ENCODE peak calls at places on chromosomes 4 and X, in six cellular contexts. One of them, this sample, is unnamed.

GRCh38 chr4:48504352-48504751 is 14.3 kb downstream of the ZAR1 start:
- DNase-seq in K562: no peak
- DNase-seq in SK-N-SH: no peak
- DNase-seq in neural progenitor cell: no peak
- DNase-seq in HepG2: peak; percentile 3
- DNase-seq in GM23248: no peak
- DNase-seq in this sample: no peak

GRCh38 chrX:19883878-19884277 is 3.5 kb downstream of the SH3KBP1 start:
- DNase-seq in K562: no peak
- DNase-seq in neural progenitor cell: no peak
- DNase-seq in SK-N-SH: no peak
- DNase-seq in HepG2: no peak
- DNase-seq in GM23248: no peak
- DNase-seq in this sample: peak; percentile 61

GRCh38 chrX:39653656-39654055 is 444.1 kb downstream of the BCOR start:
- DNase-seq in neural progenitor cell: peak; percentile 75
- DNase-seq in GM23248: no peak
- DNase-seq in SK-N-SH: no peak
- DNase-seq in K562: no peak
- DNase-seq in HepG2: no peak
- DNase-seq in this sample: no peak

GRCh38 chrX:107119281-107119680 is 659 bp upstream of the RBM41 start:
- DNase-seq in SK-N-SH: no peak
- DNase-seq in neural progenitor cell: no peak
- DNase-seq in GM23248: peak; percentile 46
- DNase-seq in HepG2: no peak
- DNase-seq in K562: no peak
- DNase-seq in this sample: no peak

GRCh38 chrX:115894087-115894486 is 276.5 kb upstream of the AGTR2 start:
- DNase-seq in neural progenitor cell: peak; percentile 13
- DNase-seq in SK-N-SH: peak; percentile 62
- DNase-seq in K562: no peak
- DNase-seq in HepG2: peak; percentile 63
- DNase-seq in GM23248: no peak
- DNase-seq in this sample: peak; percentile 91

GRCh38 chrX:100296183-100296753 is 113.8 kb downstream of the PCDH19 start:
- DNase-seq in neural progenitor cell: peak; percentile 68
- DNase-seq in GM23248: no peak
- DNase-seq in K562: no peak
- DNase-seq in HepG2: no peak
- DNase-seq in SK-N-SH: no peak
- DNase-seq in this sample: no peak

GRCh38 chr4:86816463-86817107 is 32.6 kb downstream of the SLC10A6 start:
- DNase-seq in GM23248: peak; percentile 56
- DNase-seq in HepG2: no peak
- DNase-seq in SK-N-SH: peak; percentile 21
- DNase-seq in K562: no peak
- DNase-seq in neural progenitor cell: no peak
- DNase-seq in this sample: no peak

GRCh38 chrX:30643313-30643821 is 9.9 kb upstream of the GK start:
- DNase-seq in SK-N-SH: no peak
- DNase-seq in HepG2: peak; percentile 87
- DNase-seq in GM23248: peak; percentile 74
- DNase-seq in neural progenitor cell: no peak
- DNase-seq in K562: no peak
- DNase-seq in this sample: no peak

GRCh38 chr4:40838742-40839141 is 89.0 kb downstream of the NSUN7 start:
- DNase-seq in K562: no peak
- DNase-seq in GM23248: peak; percentile 16
- DNase-seq in SK-N-SH: no peak
- DNase-seq in HepG2: no peak
- DNase-seq in neural progenitor cell: no peak
- DNase-seq in this sample: peak; percentile 47

GRCh38 chrX:10833299-10834169 is 213.1 kb upstream of the MID1 start:
- DNase-seq in SK-N-SH: no peak
- DNase-seq in GM23248: peak; percentile 61
- DNase-seq in K562: no peak
- DNase-seq in HepG2: peak; percentile 10
- DNase-seq in neural progenitor cell: peak; percentile 55
- DNase-seq in this sample: no peak

GRCh38 chr4:76539979-76540378 is 105.0 kb downstream of the SHROOM3 start:
- DNase-seq in K562: no peak
- DNase-seq in neural progenitor cell: no peak
- DNase-seq in GM23248: peak; percentile 69
- DNase-seq in HepG2: no peak
- DNase-seq in SK-N-SH: no peak
- DNase-seq in this sample: no peak

GRCh38 chrX:49155243-49155899 is 7.2 kb upstream of the MAGIX start:
- DNase-seq in K562: peak; percentile 63
- DNase-seq in neural progenitor cell: peak; percentile 87
- DNase-seq in HepG2: no peak
- DNase-seq in SK-N-SH: no peak
- DNase-seq in GM23248: peak; percentile 79
- DNase-seq in this sample: peak; percentile 85

GRCh38 chr4:112509243-112510190 is 6.5 kb downstream of the NEUROG2 start:
- DNase-seq in HepG2: no peak
- DNase-seq in SK-N-SH: peak; percentile 49
- DNase-seq in neural progenitor cell: peak; percentile 73
- DNase-seq in K562: no peak
- DNase-seq in GM23248: peak; percentile 59
- DNase-seq in this sample: peak; percentile 10

GRCh38 chr4:31328921-31329320 is 608.8 kb downstream of the PCDH7 start:
- DNase-seq in K562: no peak
- DNase-seq in GM23248: no peak
- DNase-seq in SK-N-SH: no peak
- DNase-seq in neural progenitor cell: no peak
- DNase-seq in HepG2: no peak
- DNase-seq in this sample: no peak

GRCh38 chr4:187606581-187606980 is 389.0 kb upstream of the ZFP42 start:
- DNase-seq in GM23248: peak; percentile 63
- DNase-seq in SK-N-SH: peak; percentile 67
- DNase-seq in HepG2: peak; percentile 50
- DNase-seq in neural progenitor cell: peak; percentile 73
- DNase-seq in K562: peak; percentile 60
- DNase-seq in this sample: peak; percentile 64

GRCh38 chr4:1756079-1756478 is 34.8 kb downstream of the TACC3 start:
- DNase-seq in GM23248: no peak
- DNase-seq in neural progenitor cell: no peak
- DNase-seq in K562: no peak
- DNase-seq in HepG2: no peak
- DNase-seq in SK-N-SH: peak; percentile 63
- DNase-seq in this sample: no peak

GRCh38 chr4:77454858-77455257 is 150.8 kb upstream of the CXCL13 start:
- DNase-seq in SK-N-SH: no peak
- DNase-seq in HepG2: no peak
- DNase-seq in neural progenitor cell: no peak
- DNase-seq in GM23248: no peak
- DNase-seq in K562: no peak
- DNase-seq in this sample: no peak

GRCh38 chr4:156545003-156545785 is 426.4 kb downstream of the PDGFC start:
- DNase-seq in SK-N-SH: no peak
- DNase-seq in GM23248: peak; percentile 49
- DNase-seq in HepG2: no peak
- DNase-seq in K562: no peak
- DNase-seq in neural progenitor cell: no peak
- DNase-seq in this sample: no peak

GRCh38 chr4:9996319-9997110 is 24.8 kb downstream of the SLC2A9 start:
- DNase-seq in K562: no peak
- DNase-seq in GM23248: peak; percentile 37
- DNase-seq in neural progenitor cell: no peak
- DNase-seq in SK-N-SH: no peak
- DNase-seq in HepG2: no peak
- DNase-seq in this sample: no peak

GRCh38 chr4:8939160-8939855 is 67.7 kb upstream of the HMX1 start:
- DNase-seq in SK-N-SH: peak; percentile 7
- DNase-seq in HepG2: no peak
- DNase-seq in K562: peak; percentile 3
- DNase-seq in neural progenitor cell: no peak
- DNase-seq in GM23248: no peak
- DNase-seq in this sample: no peak

GRCh38 chr4:122326908-122327307 is 51.9 kb upstream of the ADAD1 start:
- DNase-seq in HepG2: no peak
- DNase-seq in neural progenitor cell: no peak
- DNase-seq in K562: no peak
- DNase-seq in GM23248: no peak
- DNase-seq in SK-N-SH: no peak
- DNase-seq in this sample: no peak

GRCh38 chr4:3201718-3202702 is 46.9 kb upstream of the MSANTD1 start:
- DNase-seq in SK-N-SH: no peak
- DNase-seq in neural progenitor cell: no peak
- DNase-seq in K562: no peak
- DNase-seq in HepG2: peak; percentile 53
- DNase-seq in GM23248: peak; percentile 52
- DNase-seq in this sample: no peak

GRCh38 chr4:170089743-170090666 is at the start of gene AADAT:
- DNase-seq in neural progenitor cell: peak; percentile 94
- DNase-seq in HepG2: peak; percentile 81
- DNase-seq in GM23248: peak; percentile 89
- DNase-seq in K562: peak; percentile 41
- DNase-seq in SK-N-SH: peak; percentile 97
- DNase-seq in this sample: no peak

GRCh38 chr4:139015948-139016451 is 419 bp downstream of the NOCT start:
- DNase-seq in HepG2: peak; percentile 12
- DNase-seq in neural progenitor cell: no peak
- DNase-seq in K562: no peak
- DNase-seq in SK-N-SH: no peak
- DNase-seq in GM23248: peak; percentile 61
- DNase-seq in this sample: peak; percentile 84

GRCh38 chr4:39335566-39335965 is 30.6 kb downstream of the RFC1 start:
- DNase-seq in K562: no peak
- DNase-seq in HepG2: no peak
- DNase-seq in neural progenitor cell: no peak
- DNase-seq in GM23248: no peak
- DNase-seq in SK-N-SH: no peak
- DNase-seq in this sample: no peak

GRCh38 chrX:41377624-41378023 is 43.7 kb downstream of the DDX3X start:
- DNase-seq in neural progenitor cell: no peak
- DNase-seq in K562: no peak
- DNase-seq in GM23248: peak; percentile 13
- DNase-seq in HepG2: no peak
- DNase-seq in SK-N-SH: no peak
- DNase-seq in this sample: no peak

GRCh38 chr4:110510955-110511544 is 35.1 kb downstream of the ENPEP start:
- DNase-seq in GM23248: peak; percentile 65
- DNase-seq in neural progenitor cell: peak; percentile 68
- DNase-seq in SK-N-SH: peak; percentile 40
- DNase-seq in HepG2: peak; percentile 39
- DNase-seq in K562: peak; percentile 54
- DNase-seq in this sample: peak; percentile 88

GRCh38 chr4:10013722-10014121 is 7.6 kb downstream of the SLC2A9 start:
- DNase-seq in neural progenitor cell: peak; percentile 75
- DNase-seq in K562: peak; percentile 64
- DNase-seq in SK-N-SH: peak; percentile 47
- DNase-seq in HepG2: no peak
- DNase-seq in GM23248: peak; percentile 43
- DNase-seq in this sample: peak; percentile 87

GRCh38 chr4:14792702-14793227 is 209.5 kb upstream of the CPEB2 start:
- DNase-seq in neural progenitor cell: no peak
- DNase-seq in SK-N-SH: no peak
- DNase-seq in HepG2: no peak
- DNase-seq in GM23248: no peak
- DNase-seq in K562: no peak
- DNase-seq in this sample: no peak

GRCh38 chrX:129782706-129783105 is 3.0 kb downstream of the SASH3 start:
- DNase-seq in SK-N-SH: no peak
- DNase-seq in K562: no peak
- DNase-seq in neural progenitor cell: no peak
- DNase-seq in HepG2: no peak
- DNase-seq in GM23248: no peak
- DNase-seq in this sample: no peak
- H3K79me2 ChIP-seq in SK-N-SH: no peaks in the 10 kb centered on the region
- H3K79me2 ChIP-seq in K562: no peaks in the 10 kb centered on the region
- H3K79me2 ChIP-seq in neural progenitor cell: no peaks in the 10 kb centered on the region
- H3K79me2 ChIP-seq in HepG2: no peaks in the 10 kb centered on the region
- H3K79me2 ChIP-seq in GM23248: no peaks in the 10 kb centered on the region
- H3K79me2 ChIP-seq in this sample: peaks cover 64% of the 10 kb centered on the region

DNA sequence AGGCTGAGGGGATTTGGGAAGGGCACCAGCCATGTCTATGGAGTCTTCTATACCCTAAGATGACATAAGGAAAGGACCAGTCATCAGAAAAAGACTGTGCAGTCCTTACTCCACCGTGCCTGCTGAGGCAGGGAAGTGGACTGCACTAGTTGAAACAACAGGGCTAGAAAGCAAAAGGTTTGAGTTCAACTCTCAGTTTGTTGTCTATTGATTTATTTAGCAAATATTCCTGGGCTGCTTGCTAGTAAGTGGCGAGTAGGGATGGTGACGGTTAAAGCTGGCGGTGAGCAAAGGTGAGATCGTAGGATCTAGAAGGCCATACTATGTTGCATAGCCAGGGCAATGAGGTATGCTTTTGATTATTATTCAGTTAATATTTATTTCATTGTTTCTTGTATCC is 110.1 kb downstream of the SMIM20 start:
- DNase-seq in SK-N-SH: no peak
- DNase-seq in neural progenitor cell: no peak
- DNase-seq in GM23248: no peak
- DNase-seq in HepG2: no peak
- DNase-seq in K562: no peak
- DNase-seq in this sample: no peak
- H3K9ac ChIP-seq in SK-N-SH: no peak overlapping the region
- H3K9ac ChIP-seq in neural progenitor cell: no peak overlapping the region
- H3K9ac ChIP-seq in GM23248: no peak overlapping the region
- H3K9ac ChIP-seq in HepG2: no peak overlapping the region
- H3K9ac ChIP-seq in K562: no peak overlapping the region
- H3K9ac ChIP-seq in this sample: no peak overlapping the region

GRCh38 chr4:158172196-158172557 is 648 bp downstream of the GASK1B start:
- DNase-seq in HepG2: no peak
- DNase-seq in K562: no peak
- DNase-seq in neural progenitor cell: no peak
- DNase-seq in GM23248: peak; percentile 28
- DNase-seq in SK-N-SH: no peak
- DNase-seq in this sample: no peak

GRCh38 chr4:158176776-158177175 is 4.0 kb upstream of the GASK1B start:
- DNase-seq in neural progenitor cell: no peak
- DNase-seq in K562: no peak
- DNase-seq in HepG2: no peak
- DNase-seq in SK-N-SH: no peak
- DNase-seq in GM23248: no peak
- DNase-seq in this sample: no peak

GRCh38 chr4:158172558-158173258 is at the start of gene GASK1B:
- DNase-seq in SK-N-SH: peak; percentile 47
- DNase-seq in GM23248: peak; percentile 75
- DNase-seq in HepG2: peak; percentile 81
- DNase-seq in neural progenitor cell: peak; percentile 49
- DNase-seq in K562: peak; percentile 14
- DNase-seq in this sample: peak; percentile 73

GRCh38 chr4:158179465-158179864 is 6.6 kb upstream of the GASK1B start:
- DNase-seq in neural progenitor cell: no peak
- DNase-seq in K562: no peak
- DNase-seq in HepG2: no peak
- DNase-seq in GM23248: no peak
- DNase-seq in SK-N-SH: no peak
- DNase-seq in this sample: no peak

GRCh38 chr4:158176108-158176507 is 3.3 kb upstream of the GASK1B start:
- DNase-seq in K562: no peak
- DNase-seq in SK-N-SH: no peak
- DNase-seq in GM23248: peak; percentile 76
- DNase-seq in neural progenitor cell: no peak
- DNase-seq in HepG2: no peak
- DNase-seq in this sample: no peak
- H3K4me2 ChIP-seq in K562: no peak overlapping the region
- H3K4me2 ChIP-seq in SK-N-SH: no peak overlapping the region
- H3K4me2 ChIP-seq in GM23248: peak overlapping the region; percentile 26
- H3K4me2 ChIP-seq in neural progenitor cell: no peak overlapping the region
- H3K4me2 ChIP-seq in HepG2: peak overlapping the region; percentile 18
- H3K4me2 ChIP-seq in this sample: no peak overlapping the region

GRCh38 chr4:88575222-88575621 is 17.1 kb upstream of the HERC3 start:
- DNase-seq in K562: no peak
- DNase-seq in HepG2: no peak
- DNase-seq in GM23248: no peak
- DNase-seq in neural progenitor cell: no peak
- DNase-seq in SK-N-SH: no peak
- DNase-seq in this sample: no peak
- H3K79me2 ChIP-seq in K562: no peaks in the 10 kb centered on the region
- H3K79me2 ChIP-seq in HepG2: no peaks in the 10 kb centered on the region
- H3K79me2 ChIP-seq in GM23248: no peaks in the 10 kb centered on the region
- H3K79me2 ChIP-seq in neural progenitor cell: no peaks in the 10 kb centered on the region
- H3K79me2 ChIP-seq in SK-N-SH: no peaks in the 10 kb centered on the region
- H3K79me2 ChIP-seq in this sample: no peaks in the 10 kb centered on the region